ENCODE peak calls at places on chromosome 1, in ten cellular contexts. One of them, this sample, is unnamed.
A peak's percentile ranks its signal among the peaks of the same experiment; 100 is the strongest.

GRCh38 chr1:45246760-45247159 is 40.4 kb upstream of the ZSWIM5 start:
- DNase-seq in nephron progenitor cell: no peak
- DNase-seq in endodermal cell: no peak
- DNase-seq in thoracic aorta: no peak
- DNase-seq in psoas muscle: no peak
- DNase-seq in cardiac muscle cell: no peak
- DNase-seq in GM13976: no peak
- DNase-seq in CD4-positive, alpha-beta T cell: no peak
- DNase-seq in BJ: peak; percentile 90
- DNase-seq in A549: peak; percentile 58
- DNase-seq in this sample: peak; percentile 91

GRCh38 chr1:209756608-209757445 is 974 bp downstream of the TRAF3IP3 start:
- DNase-seq in nephron progenitor cell: no peak
- DNase-seq in endodermal cell: no peak
- DNase-seq in thoracic aorta: no peak
- DNase-seq in psoas muscle: no peak
- DNase-seq in cardiac muscle cell: no peak
- DNase-seq in GM13976: peak; percentile 47
- DNase-seq in CD4-positive, alpha-beta T cell: peak; percentile 10
- DNase-seq in BJ: no peak
- DNase-seq in A549: no peak
- DNase-seq in this sample: no peak

GRCh38 chr1:7644906-7645750 is 126.0 kb upstream of the VAMP3 start:
- DNase-seq in nephron progenitor cell: no peak
- DNase-seq in endodermal cell: no peak
- DNase-seq in thoracic aorta: no peak
- DNase-seq in psoas muscle: no peak
- DNase-seq in cardiac muscle cell: peak; percentile 19
- DNase-seq in GM13976: no peak
- DNase-seq in CD4-positive, alpha-beta T cell: no peak
- DNase-seq in BJ: no peak
- DNase-seq in A549: no peak
- DNase-seq in this sample: no peak

GRCh38 chr1:119367332-119368124 is 1.1 kb upstream of the HAO2 start:
- DNase-seq in nephron progenitor cell: peak; percentile 12
- DNase-seq in endodermal cell: peak; percentile 51
- DNase-seq in thoracic aorta: no peak
- DNase-seq in psoas muscle: no peak
- DNase-seq in cardiac muscle cell: peak; percentile 44
- DNase-seq in GM13976: peak; percentile 62
- DNase-seq in CD4-positive, alpha-beta T cell: no peak
- DNase-seq in BJ: peak; percentile 2
- DNase-seq in A549: peak; percentile 30
- DNase-seq in this sample: peak; percentile 75

GRCh38 chr1:241459186-241459802 is 60.3 kb downstream of the FH start:
- DNase-seq in nephron progenitor cell: no peak
- DNase-seq in endodermal cell: peak; percentile 43
- DNase-seq in thoracic aorta: no peak
- DNase-seq in psoas muscle: no peak
- DNase-seq in cardiac muscle cell: no peak
- DNase-seq in GM13976: no peak
- DNase-seq in CD4-positive, alpha-beta T cell: no peak
- DNase-seq in BJ: no peak
- DNase-seq in A549: no peak
- DNase-seq in this sample: no peak

GRCh38 chr1:193707271-193708015 is 521.0 kb upstream of the B3GALT2 start:
- DNase-seq in nephron progenitor cell: no peak
- DNase-seq in endodermal cell: no peak
- DNase-seq in thoracic aorta: no peak
- DNase-seq in psoas muscle: no peak
- DNase-seq in cardiac muscle cell: no peak
- DNase-seq in GM13976: no peak
- DNase-seq in CD4-positive, alpha-beta T cell: no peak
- DNase-seq in BJ: peak; percentile 4
- DNase-seq in A549: peak; percentile 88
- DNase-seq in this sample: peak; percentile 49

GRCh38 chr1:180851995-180852887 is 60.5 kb upstream of the KIAA1614 start:
- DNase-seq in nephron progenitor cell: no peak
- DNase-seq in endodermal cell: no peak
- DNase-seq in thoracic aorta: no peak
- DNase-seq in psoas muscle: no peak
- DNase-seq in cardiac muscle cell: no peak
- DNase-seq in GM13976: no peak
- DNase-seq in CD4-positive, alpha-beta T cell: no peak
- DNase-seq in BJ: no peak
- DNase-seq in A549: no peak
- DNase-seq in this sample: no peak

GRCh38 chr1:200336111-200336845 is 73.6 kb downstream of the ZNF281 start:
- DNase-seq in nephron progenitor cell: no peak
- DNase-seq in endodermal cell: peak; percentile 8
- DNase-seq in thoracic aorta: no peak
- DNase-seq in psoas muscle: no peak
- DNase-seq in cardiac muscle cell: no peak
- DNase-seq in GM13976: no peak
- DNase-seq in CD4-positive, alpha-beta T cell: no peak
- DNase-seq in BJ: no peak
- DNase-seq in A549: peak; percentile 70
- DNase-seq in this sample: peak; percentile 60

GRCh38 chr1:185559684-185560310 is 174.4 kb upstream of the HMCN1 start:
- DNase-seq in nephron progenitor cell: no peak
- DNase-seq in endodermal cell: peak; percentile 83
- DNase-seq in thoracic aorta: no peak
- DNase-seq in psoas muscle: no peak
- DNase-seq in cardiac muscle cell: peak; percentile 39
- DNase-seq in GM13976: peak; percentile 58
- DNase-seq in CD4-positive, alpha-beta T cell: peak; percentile 41
- DNase-seq in BJ: no peak
- DNase-seq in A549: peak; percentile 58
- DNase-seq in this sample: peak; percentile 75

GRCh38 chr1:99177465-99177864 is 86.8 kb upstream of the PLPPR4 start:
- DNase-seq in nephron progenitor cell: no peak
- DNase-seq in endodermal cell: no peak
- DNase-seq in thoracic aorta: no peak
- DNase-seq in psoas muscle: no peak
- DNase-seq in cardiac muscle cell: no peak
- DNase-seq in GM13976: no peak
- DNase-seq in CD4-positive, alpha-beta T cell: no peak
- DNase-seq in BJ: no peak
- DNase-seq in A549: no peak
- DNase-seq in this sample: peak; percentile 10
- TF ChIP-seq CTCF in nephron progenitor cell: no peak
- TF ChIP-seq CTCF in endodermal cell: no peak
- TF ChIP-seq CTCF in thoracic aorta: no peak
- TF ChIP-seq CTCF in psoas muscle: no peak
- TF ChIP-seq CTCF in cardiac muscle cell: no peak
- TF ChIP-seq CTCF in GM13976: no peak
- TF ChIP-seq CTCF in CD4-positive, alpha-beta T cell: no peak
- TF ChIP-seq CTCF in BJ: no peak
- TF ChIP-seq CTCF in A549: no peak
- TF ChIP-seq CTCF in this sample: peak; percentile 14

DNA sequence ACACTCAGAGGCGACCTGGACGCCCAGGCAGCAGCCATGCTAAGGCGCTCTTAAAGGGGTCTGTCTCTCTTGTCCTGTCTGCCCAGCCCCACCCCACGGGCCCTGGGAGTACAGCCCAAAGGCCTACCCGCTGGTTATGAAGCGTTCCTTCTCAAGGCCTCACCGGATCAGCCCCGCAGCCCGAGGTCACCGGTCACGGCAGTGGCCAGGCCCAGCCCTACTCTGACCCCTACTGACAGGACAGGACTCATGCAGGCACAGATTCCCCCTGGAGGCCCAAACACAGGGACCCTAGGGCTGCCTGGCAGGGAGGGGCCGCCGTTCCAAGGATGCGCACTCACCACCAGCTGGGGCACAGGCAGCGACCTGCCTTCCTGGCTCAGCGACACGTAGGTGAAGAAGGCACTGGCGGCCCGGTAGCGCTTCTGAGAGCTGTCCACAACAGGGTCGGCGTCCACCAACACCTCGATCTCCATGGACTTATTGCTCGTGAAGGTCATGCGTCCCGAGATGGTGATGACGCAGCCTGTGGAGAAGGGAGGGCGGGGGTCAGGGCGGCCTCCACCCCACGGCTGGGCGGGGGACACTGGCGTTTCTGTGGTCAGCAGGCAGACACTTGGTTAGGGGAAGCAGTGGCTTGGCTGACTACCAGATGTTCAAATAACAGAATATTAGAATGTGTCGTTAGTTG is 20.0 kb upstream of the GPR153 start:
- DNase-seq in nephron progenitor cell: peak; percentile 68
- DNase-seq in endodermal cell: peak; percentile 91
- DNase-seq in thoracic aorta: no peak
- DNase-seq in psoas muscle: peak; percentile 66
- DNase-seq in cardiac muscle cell: peak; percentile 65
- DNase-seq in GM13976: no peak
- DNase-seq in CD4-positive, alpha-beta T cell: no peak
- DNase-seq in BJ: no peak
- DNase-seq in A549: peak; percentile 35
- DNase-seq in this sample: no peak
- TF ChIP-seq CTCF in nephron progenitor cell: peak; percentile 60
- TF ChIP-seq CTCF in endodermal cell: peak; percentile 80
- TF ChIP-seq CTCF in thoracic aorta: no peak
- TF ChIP-seq CTCF in psoas muscle: peak; percentile 28
- TF ChIP-seq CTCF in cardiac muscle cell: peak; percentile 28
- TF ChIP-seq CTCF in GM13976: no peak
- TF ChIP-seq CTCF in CD4-positive, alpha-beta T cell: no peak
- TF ChIP-seq CTCF in BJ: peak; percentile 51
- TF ChIP-seq CTCF in A549: peak; percentile 11
- TF ChIP-seq CTCF in this sample: peak; percentile 53

DNA sequence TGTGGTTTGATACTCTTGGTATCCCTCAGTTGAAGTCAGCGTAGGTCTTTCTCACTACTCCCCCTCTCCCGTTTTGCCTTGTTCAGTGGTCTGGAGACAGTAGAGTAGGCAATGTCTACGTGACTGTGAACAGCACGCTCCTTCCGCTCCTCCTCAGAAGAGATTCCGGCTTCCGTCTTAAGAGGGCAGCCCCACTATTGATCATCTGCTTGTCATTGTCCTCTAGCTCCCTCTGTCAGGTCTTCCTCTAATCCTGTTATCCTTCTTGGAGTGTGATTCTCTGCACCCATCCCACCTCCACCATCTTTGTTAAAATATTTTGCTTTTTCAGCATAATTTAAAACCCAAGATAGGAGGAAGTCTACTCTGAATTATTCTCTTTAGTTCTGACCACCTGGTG is 129.9 kb upstream of the KCNK2 start:
- DNase-seq in nephron progenitor cell: no peak
- DNase-seq in endodermal cell: peak; percentile 75
- DNase-seq in thoracic aorta: no peak
- DNase-seq in psoas muscle: no peak
- DNase-seq in cardiac muscle cell: no peak
- DNase-seq in GM13976: no peak
- DNase-seq in CD4-positive, alpha-beta T cell: no peak
- DNase-seq in BJ: no peak
- DNase-seq in A549: peak; percentile 36
- DNase-seq in this sample: no peak
- TF ChIP-seq CTCF in nephron progenitor cell: no peak
- TF ChIP-seq CTCF in endodermal cell: peak; percentile 79
- TF ChIP-seq CTCF in thoracic aorta: no peak
- TF ChIP-seq CTCF in psoas muscle: no peak
- TF ChIP-seq CTCF in cardiac muscle cell: no peak
- TF ChIP-seq CTCF in GM13976: no peak
- TF ChIP-seq CTCF in CD4-positive, alpha-beta T cell: no peak
- TF ChIP-seq CTCF in BJ: no peak
- TF ChIP-seq CTCF in A549: no peak
- TF ChIP-seq CTCF in this sample: no peak

GRCh38 chr1:53393325-53393792 is 65.5 kb upstream of the LRP8 start:
- DNase-seq in nephron progenitor cell: peak; percentile 92
- DNase-seq in endodermal cell: peak; percentile 97
- DNase-seq in thoracic aorta: peak; percentile 15
- DNase-seq in psoas muscle: peak; percentile 87
- DNase-seq in cardiac muscle cell: peak; percentile 84
- DNase-seq in GM13976: peak; percentile 88
- DNase-seq in CD4-positive, alpha-beta T cell: peak; percentile 65
- DNase-seq in BJ: no peak
- DNase-seq in A549: peak; percentile 61
- DNase-seq in this sample: peak; percentile 75
- TF ChIP-seq CTCF in nephron progenitor cell: peak; percentile 92
- TF ChIP-seq CTCF in endodermal cell: peak; percentile 98
- TF ChIP-seq CTCF in thoracic aorta: peak; percentile 96
- TF ChIP-seq CTCF in psoas muscle: peak; percentile 97
- TF ChIP-seq CTCF in cardiac muscle cell: peak; percentile 83
- TF ChIP-seq CTCF in GM13976: peak; percentile 87
- TF ChIP-seq CTCF in CD4-positive, alpha-beta T cell: peak; percentile 87
- TF ChIP-seq CTCF in BJ: peak; percentile 82
- TF ChIP-seq CTCF in A549: peak; percentile 74
- TF ChIP-seq CTCF in this sample: peak; percentile 85

This sample was measured in choroid plexus epithelial cell.